ENCODE peak calls at places on chromosomes 13 and 19, in nine cellular contexts. S is esophagus muscularis mucosa; B is CD4-positive, alpha-beta T cell; M is spleen; J is sigmoid colon; Y is progenitor cell of endocrine pancreas; G is cardiac muscle cell; W is Peyer's patch; U is AG09319. R is an unnamed sample.

GRCh38 chr19:492091-492531 is 4.2 kb upstream of the MADCAM1 start:
- DNase-seq in S (no peak), B (no peak), M (peak), J (no peak), Y (no peak), G (no peak), W (no peak), U (no peak), R (no peak)

GRCh38 chr13:29902632-29903305 is 52.4 kb upstream of the UBL3 start:
- DNase-seq in S (no peak), B (no peak), M (no peak), J (no peak), Y (no peak), G (peak), W (no peak), U (no peak), R (no peak)

GRCh38 chr19:18865973-18866799 is 29.8 kb downstream of the CERS1 start:
- DNase-seq in S (no peak), B (peak), M (peak), J (no peak), Y (peak), G (peak), W (peak), U (no peak), R (peak)

GRCh38 chr13:114047358-114047881 is 73.5 kb upstream of the C13orf46 start:
- DNase-seq in S (no peak), B (no peak), M (no peak), J (no peak), Y (no peak), G (no peak), W (no peak), U (no peak), R (no peak)

GRCh38 chr19:12825259-12826131 is 8.9 kb downstream of the RTBDN start:
- DNase-seq in S (no peak), B (no peak), M (no peak), J (no peak), Y (peak), G (peak), W (no peak), U (no peak), R (peak)

GRCh38 chr13:71054358-71054757 is 812.6 kb downstream of the DACH1 start:
- DNase-seq in S (no peak), B (no peak), M (no peak), J (no peak), Y (no peak), G (no peak), W (no peak), U (no peak), R (no peak)

GRCh38 chr13:29978211-29978610 is 127.8 kb upstream of the UBL3 start:
- DNase-seq in S (no peak), B (no peak), M (no peak), J (no peak), Y (no peak), G (peak), W (no peak), U (no peak), R (no peak)

GRCh38 chr13:34863360-34864135 is 78.5 kb upstream of the NBEA start:
- DNase-seq in S (no peak), B (no peak), M (no peak), J (no peak), Y (no peak), G (peak), W (no peak), U (peak), R (no peak)

GRCh38 chr13:92414851-92415250 is 811.8 kb upstream of the GPC6 start:
- DNase-seq in S (no peak), B (no peak), M (no peak), J (no peak), Y (no peak), G (no peak), W (no peak), U (no peak), R (no peak)

GRCh38 chr13:51534075-51534817 is 50.0 kb upstream of the WDFY2 start:
- DNase-seq in S (no peak), B (peak), M (peak), J (no peak), Y (no peak), G (no peak), W (no peak), U (no peak), R (no peak)

GRCh38 chr13:110442946-110443632 is 118.4 kb downstream of the RAB20 start:
- DNase-seq in S (no peak), B (no peak), M (no peak), J (no peak), Y (no peak), G (peak), W (no peak), U (no peak), R (no peak)

GRCh38 chr13:40130871-40131636 is 475.6 kb downstream of the COG6 start:
- DNase-seq in S (no peak), B (no peak), M (no peak), J (no peak), Y (no peak), G (peak), W (no peak), U (no peak), R (no peak)

GRCh38 chr19:31586282-31586681 is 237.0 kb upstream of the TSHZ3 start:
- DNase-seq in S (no peak), B (no peak), M (no peak), J (no peak), Y (no peak), G (no peak), W (no peak), U (no peak), R (no peak)

GRCh38 chr19:13118424-13119193 is 545 bp downstream of the NACC1 start:
- DNase-seq in S (no peak), B (no peak), M (peak), J (peak), Y (peak), G (peak), W (peak), U (no peak), R (no peak)

GRCh38 chr13:35554972-35555623 is 78.6 kb upstream of the MAB21L1 start:
- DNase-seq in S (no peak), B (no peak), M (no peak), J (no peak), Y (no peak), G (no peak), W (no peak), U (no peak), R (no peak)

GRCh38 chr19:36573948-36574726 is 1.0 kb upstream of the ZNF529 start:
- DNase-seq in S (no peak), B (no peak), M (no peak), J (no peak), Y (no peak), G (peak), W (no peak), U (no peak), R (no peak)

GRCh38 chr13:43113603-43114002 is 90.2 kb downstream of the DNAJC15 start:
- DNase-seq in S (no peak), B (no peak), M (no peak), J (no peak), Y (no peak), G (no peak), W (no peak), U (no peak), R (no peak)

GRCh38 chr19:3655402-3656072 is 28.9 kb upstream of the CACTIN start:
- DNase-seq in S (no peak), B (no peak), M (no peak), J (no peak), Y (no peak), G (peak), W (no peak), U (peak), R (peak)

GRCh38 chr19:46133101-46133627 is 8.7 kb upstream of the IGFL3 start:
- DNase-seq in S (peak), B (no peak), M (no peak), J (no peak), Y (peak), G (peak), W (no peak), U (peak), R (no peak)

GRCh38 chr13:112112534-112113276 is 45.8 kb downstream of the SOX1 start:
- DNase-seq in S (no peak), B (no peak), M (no peak), J (peak), Y (no peak), G (no peak), W (peak), U (no peak), R (no peak)

GRCh38 chr13:26965976-26966375 is 205.4 kb upstream of the GPR12 start:
- DNase-seq in S (no peak), B (no peak), M (no peak), J (peak), Y (no peak), G (peak), W (no peak), U (no peak), R (no peak)

GRCh38 chr19:3586124-3586626 is 897 bp downstream of the GIPC3 start:
- DNase-seq in S (no peak), B (peak), M (no peak), J (no peak), Y (no peak), G (no peak), W (no peak), U (no peak), R (peak)

GRCh38 chr19:13804830-13805683 is 9.8 kb downstream of the ZSWIM4 start:
- DNase-seq in S (no peak), B (no peak), M (peak), J (peak), Y (no peak), G (no peak), W (no peak), U (no peak), R (no peak)

GRCh38 chr13:41364043-41364442 is 53.0 kb downstream of the NAA16 start:
- DNase-seq in S (no peak), B (no peak), M (no peak), J (no peak), Y (no peak), G (no peak), W (no peak), U (no peak), R (no peak)

GRCh38 chr19:2560369-2560768 is 84.4 kb downstream of the GADD45B start:
- DNase-seq in S (no peak), B (no peak), M (peak), J (peak), Y (no peak), G (no peak), W (no peak), U (no peak), R (no peak)

GRCh38 chr13:53238241-53238640 is 209.6 kb downstream of the OLFM4 start:
- DNase-seq in S (no peak), B (no peak), M (no peak), J (no peak), Y (no peak), G (no peak), W (no peak), U (no peak), R (no peak)

GRCh38 chr13:40993987-40994386 is 25.1 kb downstream of the ELF1 start:
- DNase-seq in S (no peak), B (no peak), M (no peak), J (no peak), Y (no peak), G (no peak), W (no peak), U (no peak), R (no peak)

GRCh38 chr13:111176421-111176820 is 61.3 kb downstream of the ARHGEF7 start:
- DNase-seq in S (no peak), B (no peak), M (no peak), J (no peak), Y (no peak), G (no peak), W (no peak), U (no peak), R (no peak)

GRCh38 chr19:3513198-3514140 is 7.4 kb downstream of the FZR1 start:
- DNase-seq in S (no peak), B (no peak), M (no peak), J (no peak), Y (no peak), G (no peak), W (no peak), U (no peak), R (no peak)

GRCh38 chr13:57631607-57632275 is at the start of gene PCDH17:
- DNase-seq in S (no peak), B (no peak), M (peak), J (no peak), Y (peak), G (peak), W (peak), U (no peak), R (no peak)
- TF ChIP-seq CTCF in S (no peak), B (no peak), M (no peak), J (no peak), Y (no peak), G (no peak), W (no peak), U (no peak), R (no peak)

GRCh38 chr19:16572332-16573211 is at the start of gene SLC35E1:
- DNase-seq in S (peak), B (peak), M (peak), J (peak), Y (peak), G (peak), W (peak), U (peak), R (peak)

GRCh38 chr19:16573925-16574324 is 1.7 kb upstream of the SLC35E1 start:
- DNase-seq in S (no peak), B (no peak), M (no peak), J (no peak), Y (no peak), G (no peak), W (no peak), U (no peak), R (no peak)

GRCh38 chr19:16571689-16572331 is 405 bp downstream of the SLC35E1 start:
- DNase-seq in S (no peak), B (no peak), M (peak), J (no peak), Y (no peak), G (peak), W (no peak), U (no peak), R (no peak)

GRCh38 chr19:16575282-16575681 is 3.1 kb upstream of the SLC35E1 start:
- DNase-seq in S (no peak), B (no peak), M (no peak), J (no peak), Y (no peak), G (no peak), W (no peak), U (no peak), R (no peak)

DNA sequence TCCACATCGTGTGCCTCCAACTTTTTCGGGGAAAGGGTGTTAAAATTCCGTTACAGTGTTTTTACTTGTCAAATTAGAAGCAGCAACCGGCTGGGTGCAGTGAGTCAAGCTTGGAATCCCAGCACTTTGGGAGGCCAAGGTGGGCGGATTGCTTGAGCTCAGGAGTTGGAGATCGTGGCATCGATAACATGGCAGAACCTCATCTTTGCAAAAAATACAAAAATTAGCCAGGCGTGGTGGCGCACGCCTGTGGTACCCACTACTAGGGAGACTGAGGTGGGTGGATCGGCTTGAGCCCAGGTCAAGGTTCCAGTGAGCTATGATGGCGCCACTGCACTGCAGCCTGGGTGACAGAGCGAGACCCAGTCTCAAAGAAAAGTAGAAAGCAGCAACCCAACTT is 1.1 kb upstream of the SLC35E1 start:
- DNase-seq in S (no peak), B (no peak), M (no peak), J (no peak), Y (no peak), G (no peak), W (no peak), U (no peak), R (no peak)
- TF ChIP-seq CTCF in S (no peak), B (no peak), M (no peak), J (no peak), Y (no peak), G (no peak), W (no peak), U (no peak), R (no peak)

DNA sequence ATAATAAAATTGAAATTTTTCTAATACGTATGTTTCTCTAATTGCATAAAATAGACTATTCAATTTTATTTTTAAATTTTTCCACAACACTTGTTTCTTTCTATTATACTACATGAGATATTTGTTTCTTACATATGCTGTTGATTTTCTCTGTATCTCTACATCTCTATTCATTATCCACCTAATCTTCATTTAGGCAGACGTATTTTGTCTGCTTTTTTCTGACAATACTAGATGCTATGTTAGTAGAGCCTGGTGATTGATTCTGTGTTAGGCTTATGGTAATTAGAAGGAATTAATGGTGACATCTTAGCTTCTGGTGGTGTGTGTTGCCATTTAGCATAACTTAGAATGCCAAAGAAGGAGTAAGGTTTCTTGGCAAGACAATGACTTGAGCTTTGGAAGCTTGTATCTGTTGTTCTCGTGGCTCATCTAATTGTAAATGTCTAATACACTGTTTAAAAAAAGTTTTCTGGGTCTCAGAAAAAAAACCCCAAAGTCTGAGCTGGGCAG is 1610.7 kb upstream of the PCDH20 start:
- DNase-seq in S (no peak), B (no peak), M (no peak), J (no peak), Y (no peak), G (no peak), W (no peak), U (no peak), R (no peak)
- TF ChIP-seq CTCF in S (no peak), B (no peak), M (no peak), J (no peak), Y (no peak), G (no peak), W (no peak), U (no peak), R (no peak)

DNA sequence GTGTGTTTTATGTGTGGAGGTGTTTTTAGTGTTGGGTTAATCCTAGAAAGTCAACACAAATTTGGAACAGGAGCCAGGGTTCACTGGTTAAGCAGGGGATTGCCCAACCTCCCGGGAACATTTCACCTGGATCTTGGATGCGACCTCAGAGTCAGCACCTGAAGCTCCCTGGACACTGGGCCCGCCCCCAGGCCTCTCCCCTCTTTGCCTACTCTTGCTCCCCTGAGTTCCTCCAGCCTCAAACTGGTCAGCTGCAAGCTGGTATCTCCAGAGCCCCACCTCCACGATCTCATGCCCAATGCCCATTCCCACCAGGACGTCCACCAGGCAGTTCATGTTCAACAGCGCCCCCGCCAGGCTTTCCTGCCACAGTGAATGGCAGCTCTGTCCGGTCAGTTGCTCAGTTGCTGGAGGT is 9.7 kb downstream of the HSD17B14 start:
- DNase-seq in S (no peak), B (no peak), M (no peak), J (no peak), Y (no peak), G (no peak), W (no peak), U (no peak), R (no peak)
- TF ChIP-seq CTCF in S (no peak), B (no peak), M (no peak), J (no peak), Y (no peak), G (peak), W (no peak), U (no peak), R (no peak)

GRCh38 chr13:102657630-102658029 is 37.2 kb downstream of the METTL21C start:
- DNase-seq in S (no peak), B (no peak), M (no peak), J (no peak), Y (no peak), G (no peak), W (no peak), U (no peak), R (no peak)
- TF ChIP-seq CTCF in S (no peak), B (peak), M (no peak), J (no peak), Y (peak), G (peak), W (peak), U (peak), R (peak)

GRCh38 chr19:23286477-23286876 is 36.3 kb upstream of the ZNF724 start:
- DNase-seq in S (peak), B (no peak), M (no peak), J (no peak), Y (no peak), G (no peak), W (no peak), U (no peak), R (no peak)
- TF ChIP-seq CTCF in S (no peak), B (peak), M (no peak), J (no peak), Y (peak), G (no peak), W (no peak), U (no peak), R (no peak)

GRCh38 chr19:7515471-7516226 is at the start of gene ZNF358:
- DNase-seq in S (no peak), B (no peak), M (peak), J (peak), Y (peak), G (peak), W (peak), U (peak), R (peak)
- TF ChIP-seq CTCF in S (no peak), B (no peak), M (no peak), J (no peak), Y (no peak), G (no peak), W (no peak), U (no peak), R (no peak)

DNA sequence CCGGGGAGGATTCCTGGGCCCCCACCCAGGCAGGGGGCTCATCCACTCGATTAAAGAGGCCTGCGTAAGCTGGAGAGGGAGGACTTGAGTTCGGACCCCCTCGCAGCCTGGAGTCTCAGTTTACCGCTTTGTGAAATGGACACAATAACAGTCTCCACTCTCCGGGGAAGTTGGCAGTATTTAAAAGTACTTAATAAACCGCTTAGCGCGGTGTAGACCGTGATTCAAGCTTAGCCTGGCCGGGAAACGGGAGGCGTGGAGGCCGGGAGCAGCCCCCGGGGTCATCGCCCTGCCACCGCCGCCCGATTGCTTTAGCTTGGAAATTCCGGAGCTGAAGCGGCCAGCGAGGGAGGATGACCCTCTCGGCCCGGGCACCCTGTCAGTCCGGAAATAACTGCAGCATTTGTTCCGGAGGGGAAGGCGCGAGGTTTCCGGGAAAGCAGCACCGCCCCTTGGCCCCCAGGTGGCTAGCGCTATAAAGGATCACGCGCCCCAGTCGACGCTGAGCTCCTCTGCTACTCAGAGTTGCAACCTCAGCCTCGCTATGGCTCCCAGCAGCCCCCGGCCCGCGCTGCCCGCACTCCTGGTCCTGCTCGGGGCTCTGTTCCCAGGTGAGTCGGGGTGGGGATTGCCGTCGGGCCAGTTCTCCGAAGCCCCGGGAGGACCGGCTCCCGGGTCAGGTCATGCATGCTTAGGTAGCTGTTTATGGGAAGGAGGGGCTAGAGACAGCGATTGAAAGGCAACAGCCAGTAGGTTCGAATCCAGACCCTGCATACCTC is at the start of gene ICAM1:
- DNase-seq in S (peak), B (peak), M (peak), J (peak), Y (no peak), G (peak), W (peak), U (no peak), R (no peak)
- TF ChIP-seq CTCF in S (no peak), B (peak), M (no peak), J (no peak), Y (no peak), G (no peak), W (peak), U (no peak), R (no peak)